ENCODE peak calls at places on chromosomes 12 and 14, in four cellular contexts. C is HepG2, R is GM12878, Y is K562. P is an unnamed sample.

GRCh38 chr14:73696466-73697390 is 17.5 kb downstream of the PNMA1 start:
- DNase-seq in C (peak; percentile 10), R (peak; percentile 88), Y (no peak), P (no peak)

GRCh38 chr12:16417058-16417457 is 69.6 kb downstream of the MGST1 start:
- DNase-seq in R (no peak), C (no peak), Y (no peak), P (no peak)

GRCh38 chr12:51028126-51028810 is 2.1 kb upstream of the SLC11A2 start:
- DNase-seq in C (peak; percentile 70), Y (peak; percentile 56), R (no peak), P (no peak)

GRCh38 chr12:3152892-3153291 is 75.7 kb downstream of the TSPAN9 start:
- DNase-seq in R (no peak), Y (no peak), C (no peak), P (no peak)

GRCh38 chr12:49824886-49825285 is 3.3 kb downstream of the NCKAP5L start:
- DNase-seq in R (no peak), Y (no peak), C (no peak), P (no peak)

GRCh38 chr12:2631613-2632350 is 163.0 kb upstream of the FKBP4 start:
- DNase-seq in C (no peak), R (no peak), Y (no peak), P (no peak)

GRCh38 chr14:94328196-94328595 is 5.1 kb upstream of the SERPINA6 start:
- DNase-seq in Y (no peak), R (no peak), C (no peak), P (no peak)

GRCh38 chr14:33737446-33737845 is 213.4 kb downstream of the EGLN3 start:
- DNase-seq in C (no peak), R (no peak), Y (no peak), P (no peak)

GRCh38 chr12:57605308-57606015 is 838 bp downstream of the DTX3 start:
- DNase-seq in C (no peak), R (no peak), Y (no peak), P (no peak)

GRCh38 chr12:82730832-82731497 is 44.3 kb downstream of the TMTC2 start:
- DNase-seq in Y (no peak), C (peak; percentile 4), R (no peak), P (no peak)

GRCh38 chr12:107032266-107032665 is 45.3 kb upstream of the MTERF2 start:
- DNase-seq in Y (peak; percentile 13), C (no peak), R (no peak), P (no peak)

GRCh38 chr14:77599894-77600293 is 16.5 kb downstream of the SPTLC2 start:
- DNase-seq in C (no peak), Y (peak; percentile 24), R (no peak), P (no peak)

GRCh38 chr12:125193798-125194562 is 128.7 kb downstream of the AACS start:
- DNase-seq in R (no peak), C (no peak), Y (peak; percentile 42), P (peak; percentile 68)

DNA sequence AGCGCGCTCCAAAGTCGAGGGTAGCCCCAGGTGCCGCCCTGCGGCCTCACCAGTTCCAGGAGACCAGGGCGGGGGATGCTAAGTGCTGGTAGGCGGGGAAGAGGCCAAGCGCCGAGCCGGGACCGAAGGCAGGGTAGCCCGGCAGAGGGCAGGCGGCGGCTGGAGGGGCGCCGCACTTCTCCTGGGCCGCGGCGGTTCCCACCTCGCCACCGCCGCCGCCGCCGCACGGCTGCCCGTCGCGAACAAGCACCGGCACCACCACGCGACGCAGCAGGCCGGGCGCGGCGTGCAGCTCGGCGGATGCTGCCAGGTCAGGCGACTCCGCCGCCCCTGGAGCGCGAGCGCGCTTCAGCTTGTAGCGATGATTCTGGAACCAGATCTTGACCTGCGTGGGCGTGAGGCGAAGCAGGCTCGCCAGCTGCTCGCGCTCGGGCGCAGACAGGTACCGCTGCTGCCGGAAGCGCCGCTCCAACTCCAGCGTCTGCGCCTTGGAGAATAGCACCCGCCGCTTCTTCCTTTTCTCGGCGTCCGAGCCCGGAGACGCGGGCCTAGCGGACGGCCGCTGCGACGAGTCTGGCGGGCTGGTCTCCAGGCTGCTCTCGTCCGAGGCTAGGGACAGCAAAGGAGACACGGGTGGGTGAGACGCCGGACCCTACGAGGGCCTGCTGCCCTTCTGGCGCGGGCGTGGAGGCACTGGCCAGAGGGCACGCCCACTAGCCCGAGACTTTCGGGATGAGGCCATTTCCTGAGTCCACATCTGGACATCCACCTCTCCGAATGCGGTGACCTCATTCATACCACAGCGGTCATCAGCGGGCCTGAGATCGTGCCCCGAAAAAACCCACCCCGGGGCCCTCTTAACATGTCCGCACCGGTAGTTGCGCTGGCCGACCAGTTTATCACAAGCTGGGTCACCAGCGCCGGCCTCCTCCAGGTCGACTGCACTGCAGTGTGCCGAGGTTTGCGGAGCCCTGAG is 1.3 kb downstream of the NKX2-8 start:
- DNase-seq in R (no peak), C (no peak), Y (no peak), P (peak; percentile 61)
- TF ChIP-seq CREB1 in R (no peak), C (no peak), Y (no peak), P (no peak)

GRCh38 chr12:65205886-65206285 is 36.5 kb downstream of the LEMD3 start:
- DNase-seq in Y (no peak), C (no peak), R (no peak), P (no peak)

GRCh38 chr12:65208957-65209654 is 39.7 kb downstream of the LEMD3 start:
- DNase-seq in Y (peak; percentile 21), C (no peak), R (no peak), P (no peak)

GRCh38 chr12:65208125-65208524 is 38.7 kb downstream of the LEMD3 start:
- DNase-seq in R (no peak), Y (peak; percentile 28), C (no peak), P (no peak)

GRCh38 chr12:65204886-65205525 is 35.6 kb downstream of the LEMD3 start:
- DNase-seq in R (no peak), Y (no peak), C (no peak), P (no peak)

GRCh38 chr12:65209655-65210043 is 40.3 kb downstream of the LEMD3 start:
- DNase-seq in C (no peak), Y (no peak), R (no peak), P (no peak)
- TF ChIP-seq CBFB in C (no peak), Y (no peak), R (no peak), P (no peak)

GRCh38 chr12:128385736-128386135 is 118.8 kb downstream of the TMEM132C start:
- DNase-seq in C (no peak), Y (no peak), R (no peak), P (no peak)

GRCh38 chr12:128381961-128382360 is 115.0 kb downstream of the TMEM132C start:
- DNase-seq in C (no peak), Y (no peak), R (no peak), P (no peak)

GRCh38 chr12:128388461-128388921 is 121.5 kb downstream of the TMEM132C start:
- DNase-seq in Y (no peak), R (no peak), C (no peak), P (no peak)

GRCh38 chr12:128382946-128383739 is 116.2 kb downstream of the TMEM132C start:
- DNase-seq in Y (no peak), R (no peak), C (no peak), P (no peak)

GRCh38 chr12:128387811-128388422 is 120.9 kb downstream of the TMEM132C start:
- DNase-seq in R (no peak), C (peak; percentile 27), Y (peak; percentile 46), P (no peak)
- TF ChIP-seq ETV6 in R (no peak), C (no peak), Y (no peak), P (no peak)

GRCh38 chr14:104678901-104679705 is 10.3 kb upstream of the INF2 start:
- DNase-seq in Y (no peak), C (no peak), R (no peak), P (no peak)

GRCh38 chr14:104680806-104681688 is 8.4 kb upstream of the INF2 start:
- DNase-seq in C (peak; percentile 73), R (no peak), Y (no peak), P (no peak)

GRCh38 chr14:104681689-104682074 is 7.7 kb upstream of the INF2 start:
- DNase-seq in C (peak; percentile 46), Y (no peak), R (no peak), P (peak; percentile 86)

GRCh38 chr14:104678346-104678745 is 11.1 kb upstream of the INF2 start:
- DNase-seq in Y (peak; percentile 62), R (no peak), C (no peak), P (no peak)

GRCh38 chr14:104680056-104680805 is 9.2 kb upstream of the INF2 start:
- DNase-seq in R (no peak), Y (peak; percentile 36), C (no peak), P (no peak)
- TF ChIP-seq CREB1 in R (no peak), Y (no peak), C (no peak), P (no peak)